ENCODE peak calls at places on chromosome 12, in five cellular contexts. One of them, this sample, is unnamed.

GRCh38 chr12:64625243-64626077 is 15.2 kb downstream of the RASSF3 start:
- DNase-seq in stomach: peak; percentile 47
- DNase-seq in suprapubic skin: no peak
- DNase-seq in Panc1: peak; percentile 78
- DNase-seq in transverse colon: peak; percentile 54
- DNase-seq in this sample: no peak

GRCh38 chr12:122029620-122030426 is 8.1 kb downstream of the BCL7A start:
- DNase-seq in transverse colon: no peak
- DNase-seq in suprapubic skin: no peak
- DNase-seq in Panc1: no peak
- DNase-seq in stomach: no peak
- DNase-seq in this sample: peak; percentile 73

GRCh38 chr12:51951843-51952722 is 584 bp downstream of the ACVR1B start:
- DNase-seq in suprapubic skin: no peak
- DNase-seq in transverse colon: peak; percentile 26
- DNase-seq in stomach: no peak
- DNase-seq in Panc1: no peak
- DNase-seq in this sample: no peak

GRCh38 chr12:108768591-108769500 is 37.5 kb upstream of the CORO1C start:
- DNase-seq in Panc1: no peak
- DNase-seq in transverse colon: peak; percentile 89
- DNase-seq in stomach: peak; percentile 65
- DNase-seq in suprapubic skin: no peak
- DNase-seq in this sample: no peak

GRCh38 chr12:26368331-26368730 is 173.0 kb downstream of the SSPN start:
- DNase-seq in stomach: no peak
- DNase-seq in transverse colon: no peak
- DNase-seq in suprapubic skin: no peak
- DNase-seq in Panc1: no peak
- DNase-seq in this sample: no peak

GRCh38 chr12:32541754-32542374 is 137.2 kb upstream of the DNM1L start:
- DNase-seq in transverse colon: no peak
- DNase-seq in suprapubic skin: no peak
- DNase-seq in stomach: no peak
- DNase-seq in Panc1: no peak
- DNase-seq in this sample: no peak

GRCh38 chr12:65799331-65799730 is 25.0 kb upstream of the HMGA2 start:
- DNase-seq in stomach: no peak
- DNase-seq in Panc1: no peak
- DNase-seq in transverse colon: no peak
- DNase-seq in suprapubic skin: no peak
- DNase-seq in this sample: no peak

GRCh38 chr12:20314325-20314724 is 54.0 kb upstream of the PDE3A start:
- DNase-seq in Panc1: no peak
- DNase-seq in transverse colon: no peak
- DNase-seq in stomach: no peak
- DNase-seq in suprapubic skin: no peak
- DNase-seq in this sample: no peak

GRCh38 chr12:120690083-120690450 is 3.1 kb downstream of the MLEC start:
- DNase-seq in stomach: no peak
- DNase-seq in Panc1: no peak
- DNase-seq in suprapubic skin: no peak
- DNase-seq in transverse colon: no peak
- DNase-seq in this sample: no peak

GRCh38 chr12:120690978-120691377 is 4.0 kb downstream of the MLEC start:
- DNase-seq in Panc1: no peak
- DNase-seq in suprapubic skin: no peak
- DNase-seq in stomach: no peak
- DNase-seq in transverse colon: no peak
- DNase-seq in this sample: no peak

GRCh38 chr12:120689397-120690082 is 2.6 kb downstream of the MLEC start:
- DNase-seq in Panc1: no peak
- DNase-seq in stomach: no peak
- DNase-seq in transverse colon: no peak
- DNase-seq in suprapubic skin: no peak
- DNase-seq in this sample: no peak

GRCh38 chr12:120693848-120694247 is 6.9 kb downstream of the MLEC start:
- DNase-seq in stomach: no peak
- DNase-seq in Panc1: no peak
- DNase-seq in transverse colon: no peak
- DNase-seq in suprapubic skin: no peak
- DNase-seq in this sample: no peak

GRCh38 chr12:120692524-120693033 is 5.6 kb downstream of the MLEC start:
- DNase-seq in transverse colon: no peak
- DNase-seq in Panc1: no peak
- DNase-seq in stomach: peak; percentile 37
- DNase-seq in suprapubic skin: no peak
- DNase-seq in this sample: no peak
- H3K27ac ChIP-seq in transverse colon: peak overlapping the region; percentile 98
- H3K27ac ChIP-seq in Panc1: no peak overlapping the region
- H3K27ac ChIP-seq in stomach: peak overlapping the region; percentile 20
- H3K27ac ChIP-seq in suprapubic skin: no peak overlapping the region
- H3K27ac ChIP-seq in this sample: no peak overlapping the region

DNA sequence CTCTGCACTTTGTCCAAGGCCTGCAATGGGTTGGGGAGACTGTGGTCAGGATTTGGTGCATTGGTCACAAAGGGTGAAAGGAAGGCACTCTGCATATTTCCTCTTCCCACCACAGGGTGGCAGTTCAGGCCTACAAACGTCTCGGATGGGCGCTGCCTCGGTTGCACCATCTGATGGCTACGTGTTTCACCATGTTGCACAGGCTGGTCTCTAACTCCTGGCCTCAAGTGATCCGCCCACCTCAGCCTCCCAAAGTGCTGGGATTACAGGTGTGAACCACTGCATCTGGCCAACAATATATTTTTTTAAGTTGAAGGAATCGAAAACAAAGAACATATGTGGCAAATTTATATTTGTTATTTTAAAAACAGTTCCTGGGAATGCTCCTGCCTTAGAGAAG is 35.1 kb downstream of the TMBIM6 start:
- DNase-seq in stomach: peak; percentile 61
- DNase-seq in transverse colon: peak; percentile 59
- DNase-seq in Panc1: peak; percentile 64
- DNase-seq in suprapubic skin: no peak
- DNase-seq in this sample: peak; percentile 61
- TF ChIP-seq POLR2AphosphoS5 in stomach: no peak
- TF ChIP-seq POLR2AphosphoS5 in transverse colon: no peak
- TF ChIP-seq POLR2AphosphoS5 in Panc1: no peak
- TF ChIP-seq POLR2AphosphoS5 in suprapubic skin: no peak
- TF ChIP-seq POLR2AphosphoS5 in this sample: peak; percentile 26

GRCh38 chr12:106304001-106304421 is 1.5 kb downstream of the TCP11L2 start:
- DNase-seq in stomach: no peak
- DNase-seq in suprapubic skin: no peak
- DNase-seq in transverse colon: no peak
- DNase-seq in Panc1: no peak
- DNase-seq in this sample: no peak
- H3K27ac ChIP-seq in stomach: peak overlapping the region; percentile 96
- H3K27ac ChIP-seq in suprapubic skin: peak overlapping the region; percentile 100
- H3K27ac ChIP-seq in transverse colon: peak overlapping the region; percentile 95
- H3K27ac ChIP-seq in Panc1: no peak overlapping the region
- H3K27ac ChIP-seq in this sample: peak overlapping the region; percentile 98

GRCh38 chr12:29709641-29710040 is 74.1 kb downstream of the TMTC1 start:
- DNase-seq in transverse colon: no peak
- DNase-seq in Panc1: no peak
- DNase-seq in stomach: no peak
- DNase-seq in suprapubic skin: no peak
- DNase-seq in this sample: no peak

GRCh38 chr12:29709056-29709455 is 74.7 kb downstream of the TMTC1 start:
- DNase-seq in Panc1: no peak
- DNase-seq in transverse colon: no peak
- DNase-seq in stomach: no peak
- DNase-seq in suprapubic skin: no peak
- DNase-seq in this sample: no peak

GRCh38 chr12:29711381-29711780 is 72.4 kb downstream of the TMTC1 start:
- DNase-seq in Panc1: no peak
- DNase-seq in transverse colon: no peak
- DNase-seq in suprapubic skin: no peak
- DNase-seq in stomach: no peak
- DNase-seq in this sample: no peak

GRCh38 chr12:29707846-29708245 is 75.9 kb downstream of the TMTC1 start:
- DNase-seq in stomach: no peak
- DNase-seq in transverse colon: no peak
- DNase-seq in suprapubic skin: no peak
- DNase-seq in Panc1: no peak
- DNase-seq in this sample: no peak

GRCh38 chr12:29710104-29710503 is 73.6 kb downstream of the TMTC1 start:
- DNase-seq in Panc1: no peak
- DNase-seq in suprapubic skin: no peak
- DNase-seq in stomach: no peak
- DNase-seq in transverse colon: no peak
- DNase-seq in this sample: peak; percentile 38
- TF ChIP-seq POLR2AphosphoS5 in Panc1: no peak
- TF ChIP-seq POLR2AphosphoS5 in suprapubic skin: no peak
- TF ChIP-seq POLR2AphosphoS5 in stomach: no peak
- TF ChIP-seq POLR2AphosphoS5 in transverse colon: no peak
- TF ChIP-seq POLR2AphosphoS5 in this sample: no peak

DNA sequence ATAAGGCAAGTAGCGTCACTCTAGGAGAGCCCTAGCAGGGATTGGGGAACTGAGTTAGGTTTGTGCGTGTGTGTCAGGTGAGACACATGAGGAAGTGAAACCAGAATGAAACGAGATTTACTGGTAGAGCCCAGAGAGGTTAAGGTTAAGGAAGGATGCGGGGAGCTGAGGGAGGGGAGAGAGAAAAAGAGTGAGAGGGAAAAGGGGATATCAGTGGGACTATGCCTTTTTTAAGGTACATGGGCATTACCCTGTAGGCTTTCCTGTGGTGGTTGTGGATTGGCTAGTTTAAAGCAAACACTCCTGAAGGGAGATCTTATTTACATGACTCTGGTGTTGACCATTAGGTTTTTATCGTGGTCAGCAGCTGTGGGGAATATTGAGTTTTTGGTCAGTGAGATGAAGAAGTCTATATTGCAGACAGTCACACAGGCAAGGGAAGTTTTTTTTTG is 13.9 kb downstream of the ZDHHC17 start:
- DNase-seq in suprapubic skin: no peak
- DNase-seq in transverse colon: no peak
- DNase-seq in Panc1: no peak
- DNase-seq in stomach: no peak
- DNase-seq in this sample: no peak
- H3K27ac ChIP-seq in suprapubic skin: no peak overlapping the region
- H3K27ac ChIP-seq in transverse colon: no peak overlapping the region
- H3K27ac ChIP-seq in Panc1: no peak overlapping the region
- H3K27ac ChIP-seq in stomach: no peak overlapping the region
- H3K27ac ChIP-seq in this sample: no peak overlapping the region

GRCh38 chr12:58883576-58884334 is 36.5 kb downstream of the LRIG3 start:
- DNase-seq in stomach: no peak
- DNase-seq in Panc1: no peak
- DNase-seq in transverse colon: no peak
- DNase-seq in suprapubic skin: no peak
- DNase-seq in this sample: no peak
- TF ChIP-seq POLR2AphosphoS5 in stomach: no peak
- TF ChIP-seq POLR2AphosphoS5 in Panc1: no peak
- TF ChIP-seq POLR2AphosphoS5 in transverse colon: no peak
- TF ChIP-seq POLR2AphosphoS5 in suprapubic skin: no peak
- TF ChIP-seq POLR2AphosphoS5 in this sample: no peak

GRCh38 chr12:116639765-116640164 is 80.6 kb downstream of the MAP1LC3B2 start:
- DNase-seq in Panc1: no peak
- DNase-seq in stomach: no peak
- DNase-seq in transverse colon: no peak
- DNase-seq in suprapubic skin: no peak
- DNase-seq in this sample: no peak
- H3K27ac ChIP-seq in Panc1: no peak overlapping the region
- H3K27ac ChIP-seq in stomach: no peak overlapping the region
- H3K27ac ChIP-seq in transverse colon: peak overlapping the region; percentile 17
- H3K27ac ChIP-seq in suprapubic skin: no peak overlapping the region
- H3K27ac ChIP-seq in this sample: no peak overlapping the region

GRCh38 chr12:38912116-38912515 is 6.7 kb upstream of the CPNE8 start:
- DNase-seq in stomach: no peak
- DNase-seq in transverse colon: no peak
- DNase-seq in Panc1: no peak
- DNase-seq in suprapubic skin: no peak
- DNase-seq in this sample: no peak

GRCh38 chr12:38906482-38907170 is 1.2 kb upstream of the CPNE8 start:
- DNase-seq in stomach: peak; percentile 76
- DNase-seq in transverse colon: peak; percentile 91
- DNase-seq in Panc1: peak; percentile 69
- DNase-seq in suprapubic skin: peak; percentile 91
- DNase-seq in this sample: peak; percentile 72

GRCh38 chr12:38907171-38907923 is 2.0 kb upstream of the CPNE8 start:
- DNase-seq in Panc1: no peak
- DNase-seq in suprapubic skin: no peak
- DNase-seq in stomach: no peak
- DNase-seq in transverse colon: no peak
- DNase-seq in this sample: no peak

GRCh38 chr12:38915783-38916182 is 10.4 kb upstream of the CPNE8 start:
- DNase-seq in transverse colon: no peak
- DNase-seq in suprapubic skin: no peak
- DNase-seq in Panc1: no peak
- DNase-seq in stomach: no peak
- DNase-seq in this sample: no peak

GRCh38 chr12:38911611-38912010 is 6.2 kb upstream of the CPNE8 start:
- DNase-seq in transverse colon: no peak
- DNase-seq in suprapubic skin: no peak
- DNase-seq in stomach: no peak
- DNase-seq in Panc1: no peak
- DNase-seq in this sample: no peak
- TF ChIP-seq POLR2AphosphoS5 in transverse colon: no peak
- TF ChIP-seq POLR2AphosphoS5 in suprapubic skin: no peak
- TF ChIP-seq POLR2AphosphoS5 in stomach: no peak
- TF ChIP-seq POLR2AphosphoS5 in Panc1: no peak
- TF ChIP-seq POLR2AphosphoS5 in this sample: no peak